ENCODE peak calls at places on chromosomes 1 and 21, in ten cellular contexts. J is ACHN; Z is AML-193; Q is mammary epithelial cell; O is NCI-H1417; H is NCI-H187 treated with DMSO at 0.1 percent for 48 hours; K is left ventricle myocardium inferior; L is effector CD4-positive, alpha-beta T cell; N is T-helper 2 cell; M is ecto neural progenitor cell. R is an unnamed sample.
A peak's percentile ranks its signal among the peaks of the same experiment; 100 is the strongest.

GRCh38 chr1:183281553-183282091 is 95.6 kb downstream of the LAMC2 start:
- DNase-seq in J (peak; percentile 84), M (peak; percentile 91), Z (peak; percentile 54), H (peak; percentile 80), O (peak; percentile 98), L (peak; percentile 46), K (peak; percentile 92), Q (peak; percentile 85), N (peak; percentile 62), R (peak; percentile 90)

GRCh38 chr1:203751051-203751450 is 13.9 kb upstream of the LAX1 start:
- DNase-seq in L (no peak), Q (peak; percentile 88), N (no peak), O (no peak), Z (no peak), H (no peak), M (no peak), K (no peak), J (no peak), R (no peak)

GRCh38 chr21:25561668-25562641 is 45.3 kb downstream of the MRPL39 start:
- DNase-seq in N (peak; percentile 79), M (peak; percentile 72), Q (no peak), K (peak; percentile 35), O (no peak), Z (peak; percentile 67), J (peak; percentile 63), L (peak; percentile 56), H (no peak), R (peak; percentile 62)

GRCh38 chr1:199983531-199983930 is 44.0 kb upstream of the NR5A2 start:
- DNase-seq in J (no peak), K (no peak), O (no peak), L (no peak), H (no peak), Q (no peak), M (no peak), N (no peak), Z (no peak), R (no peak)

GRCh38 chr1:213983589-213984386 is 4.0 kb upstream of the PROX1 start:
- DNase-seq in H (no peak), J (no peak), K (no peak), M (no peak), Q (no peak), N (no peak), O (peak; percentile 40), Z (no peak), L (no peak), R (no peak)

GRCh38 chr21:45408811-45409261 is 3.9 kb downstream of the COL18A1 start:
- DNase-seq in Z (no peak), M (no peak), L (no peak), Q (no peak), K (peak; percentile 35), J (no peak), H (no peak), O (no peak), N (no peak), R (peak; percentile 33)

GRCh38 chr1:25799758-25800537 is at the start of gene SELENON:
- DNase-seq in Q (no peak), J (peak; percentile 35), H (no peak), M (peak; percentile 86), K (peak; percentile 84), L (peak; percentile 14), O (peak; percentile 27), Z (no peak), N (no peak), R (peak; percentile 63)

GRCh38 chr1:246068113-246068512 is 439.0 kb downstream of the SMYD3 start:
- DNase-seq in H (no peak), L (no peak), Z (no peak), O (no peak), K (no peak), Q (no peak), J (no peak), M (no peak), N (no peak), R (no peak)

GRCh38 chr21:17523007-17523451 is 10.2 kb downstream of the CXADR start:
- DNase-seq in N (no peak), L (no peak), H (no peak), K (no peak), Q (no peak), J (no peak), O (no peak), Z (no peak), M (no peak), R (no peak)

GRCh38 chr1:17908945-17909344 is 153.8 kb downstream of the ACTL8 start:
- DNase-seq in L (no peak), Q (no peak), K (no peak), J (no peak), Z (no peak), N (no peak), M (no peak), H (no peak), O (no peak), R (no peak)

GRCh38 chr1:187956975-187957374 is 1128.2 kb downstream of the PLA2G4A start:
- DNase-seq in O (no peak), K (no peak), Z (no peak), H (no peak), N (no peak), Q (no peak), L (no peak), J (no peak), M (no peak), R (no peak)

GRCh38 chr1:41361495-41362356 is 492 bp downstream of the FOXO6 start:
- DNase-seq in Z (no peak), M (no peak), H (no peak), O (peak; percentile 35), J (no peak), Q (no peak), K (no peak), L (no peak), N (no peak), R (no peak)

R was measured in ovary.